ENCODE peak calls at places on chromosomes 3 and 15, in eight cellular contexts. One of them, this sample, is unnamed.

GRCh38 chr15:40342421-40343313 is 1.9 kb upstream of the CCDC9B start:
- DNase-seq in AG09319: no peak
- DNase-seq in naive thymus-derived CD8-positive, alpha-beta T cell: no peak
- DNase-seq in Calu3: no peak
- DNase-seq in iPS DF 19.7: no peak
- DNase-seq in ELR: peak; percentile 88
- DNase-seq in GM12865: no peak
- DNase-seq in kidney: peak; percentile 30
- DNase-seq in this sample: no peak

GRCh38 chr3:112514527-112515128 is 15.4 kb upstream of the BTLA start:
- DNase-seq in AG09319: no peak
- DNase-seq in naive thymus-derived CD8-positive, alpha-beta T cell: no peak
- DNase-seq in Calu3: no peak
- DNase-seq in iPS DF 19.7: no peak
- DNase-seq in ELR: no peak
- DNase-seq in GM12865: peak; percentile 96
- DNase-seq in kidney: no peak
- DNase-seq in this sample: no peak

GRCh38 chr3:140420621-140421357 is 257.1 kb upstream of the TRIM42 start:
- DNase-seq in AG09319: no peak
- DNase-seq in naive thymus-derived CD8-positive, alpha-beta T cell: no peak
- DNase-seq in Calu3: peak; percentile 25
- DNase-seq in iPS DF 19.7: no peak
- DNase-seq in ELR: no peak
- DNase-seq in GM12865: no peak
- DNase-seq in kidney: no peak
- DNase-seq in this sample: no peak

GRCh38 chr3:136840252-136840651 is 21.3 kb downstream of the SLC35G2 start:
- DNase-seq in AG09319: no peak
- DNase-seq in naive thymus-derived CD8-positive, alpha-beta T cell: no peak
- DNase-seq in Calu3: no peak
- DNase-seq in iPS DF 19.7: no peak
- DNase-seq in ELR: peak; percentile 54
- DNase-seq in GM12865: no peak
- DNase-seq in kidney: no peak
- DNase-seq in this sample: no peak

GRCh38 chr3:152193673-152194267 is 75.0 kb upstream of the MBNL1 start:
- DNase-seq in AG09319: no peak
- DNase-seq in naive thymus-derived CD8-positive, alpha-beta T cell: peak; percentile 10
- DNase-seq in Calu3: peak; percentile 9
- DNase-seq in iPS DF 19.7: no peak
- DNase-seq in ELR: no peak
- DNase-seq in GM12865: peak; percentile 73
- DNase-seq in kidney: no peak
- DNase-seq in this sample: peak; percentile 40

GRCh38 chr3:23961064-23961463 is 16.0 kb downstream of the NR1D2 start:
- DNase-seq in AG09319: no peak
- DNase-seq in naive thymus-derived CD8-positive, alpha-beta T cell: no peak
- DNase-seq in Calu3: no peak
- DNase-seq in iPS DF 19.7: no peak
- DNase-seq in ELR: no peak
- DNase-seq in GM12865: no peak
- DNase-seq in kidney: no peak
- DNase-seq in this sample: no peak

GRCh38 chr15:59170295-59170881 is 36.3 kb upstream of the LDHAL6B start:
- DNase-seq in AG09319: peak; percentile 73
- DNase-seq in naive thymus-derived CD8-positive, alpha-beta T cell: no peak
- DNase-seq in Calu3: peak; percentile 54
- DNase-seq in iPS DF 19.7: no peak
- DNase-seq in ELR: peak; percentile 71
- DNase-seq in GM12865: no peak
- DNase-seq in kidney: peak; percentile 94
- DNase-seq in this sample: no peak

GRCh38 chr15:34729886-34730285 is 24.9 kb downstream of the GJD2 start:
- DNase-seq in AG09319: no peak
- DNase-seq in naive thymus-derived CD8-positive, alpha-beta T cell: no peak
- DNase-seq in Calu3: no peak
- DNase-seq in iPS DF 19.7: no peak
- DNase-seq in ELR: no peak
- DNase-seq in GM12865: no peak
- DNase-seq in kidney: no peak
- DNase-seq in this sample: no peak

GRCh38 chr3:23856286-23856685 is 50.5 kb downstream of the UBE2E1 start:
- DNase-seq in AG09319: no peak
- DNase-seq in naive thymus-derived CD8-positive, alpha-beta T cell: no peak
- DNase-seq in Calu3: no peak
- DNase-seq in iPS DF 19.7: no peak
- DNase-seq in ELR: no peak
- DNase-seq in GM12865: no peak
- DNase-seq in kidney: no peak
- DNase-seq in this sample: no peak

GRCh38 chr3:185825639-185826481 is 1.0 kb upstream of the IGF2BP2 start:
- DNase-seq in AG09319: no peak
- DNase-seq in naive thymus-derived CD8-positive, alpha-beta T cell: no peak
- DNase-seq in Calu3: peak; percentile 83
- DNase-seq in iPS DF 19.7: no peak
- DNase-seq in ELR: peak; percentile 72
- DNase-seq in GM12865: peak; percentile 76
- DNase-seq in kidney: peak; percentile 86
- DNase-seq in this sample: no peak

GRCh38 chr3:171462224-171462623 is 2.0 kb upstream of the TNIK start:
- DNase-seq in AG09319: no peak
- DNase-seq in naive thymus-derived CD8-positive, alpha-beta T cell: no peak
- DNase-seq in Calu3: no peak
- DNase-seq in iPS DF 19.7: no peak
- DNase-seq in ELR: no peak
- DNase-seq in GM12865: peak; percentile 68
- DNase-seq in kidney: no peak
- DNase-seq in this sample: no peak

GRCh38 chr15:61582092-61582491 is 353.0 kb upstream of the RORA start:
- DNase-seq in AG09319: no peak
- DNase-seq in naive thymus-derived CD8-positive, alpha-beta T cell: no peak
- DNase-seq in Calu3: no peak
- DNase-seq in iPS DF 19.7: no peak
- DNase-seq in ELR: no peak
- DNase-seq in GM12865: no peak
- DNase-seq in kidney: no peak
- DNase-seq in this sample: no peak

GRCh38 chr3:158773166-158773565 is 28.7 kb upstream of the MFSD1 start:
- DNase-seq in AG09319: no peak
- DNase-seq in naive thymus-derived CD8-positive, alpha-beta T cell: no peak
- DNase-seq in Calu3: no peak
- DNase-seq in iPS DF 19.7: no peak
- DNase-seq in ELR: no peak
- DNase-seq in GM12865: no peak
- DNase-seq in kidney: no peak
- DNase-seq in this sample: no peak

GRCh38 chr3:140062461-140062860 is 127.5 kb downstream of the CLSTN2 start:
- DNase-seq in AG09319: no peak
- DNase-seq in naive thymus-derived CD8-positive, alpha-beta T cell: no peak
- DNase-seq in Calu3: no peak
- DNase-seq in iPS DF 19.7: no peak
- DNase-seq in ELR: no peak
- DNase-seq in GM12865: no peak
- DNase-seq in kidney: no peak
- DNase-seq in this sample: no peak

GRCh38 chr3:119585867-119586570 is 6.7 kb downstream of the ADPRH start:
- DNase-seq in AG09319: no peak
- DNase-seq in naive thymus-derived CD8-positive, alpha-beta T cell: no peak
- DNase-seq in Calu3: no peak
- DNase-seq in iPS DF 19.7: no peak
- DNase-seq in ELR: no peak
- DNase-seq in GM12865: no peak
- DNase-seq in kidney: no peak
- DNase-seq in this sample: no peak

GRCh38 chr3:63625161-63625560 is 27.3 kb upstream of the SNTN start:
- DNase-seq in AG09319: peak; percentile 80
- DNase-seq in naive thymus-derived CD8-positive, alpha-beta T cell: no peak
- DNase-seq in Calu3: peak; percentile 62
- DNase-seq in iPS DF 19.7: no peak
- DNase-seq in ELR: peak; percentile 40
- DNase-seq in GM12865: no peak
- DNase-seq in kidney: no peak
- DNase-seq in this sample: no peak

GRCh38 chr3:47890037-47890831 is 87.3 kb downstream of the DHX30 start:
- DNase-seq in AG09319: no peak
- DNase-seq in naive thymus-derived CD8-positive, alpha-beta T cell: no peak
- DNase-seq in Calu3: no peak
- DNase-seq in iPS DF 19.7: no peak
- DNase-seq in ELR: no peak
- DNase-seq in GM12865: no peak
- DNase-seq in kidney: no peak
- DNase-seq in this sample: no peak

This sample was measured in KG1.